ENCODE peak calls at places on chromosomes 11 and 22, in six cellular contexts. L is GM23248, Q is HCT116, S is GM23338, H is MM.1S, U is SK-N-SH. E is an unnamed sample.

GRCh38 chr22:29146771-29147170 is 58.9 kb upstream of the EMID1 start:
- DNase-seq in L (no peak), Q (no peak), S (no peak), H (no peak), U (no peak), E (no peak)

GRCh38 chr11:110565344-110565684 is 135.6 kb downstream of the FDX1 start:
- DNase-seq in L (peak; percentile 42), Q (peak; percentile 16), S (peak; percentile 69), H (no peak), U (no peak), E (peak; percentile 48)

GRCh38 chr11:92225206-92225562 is 566 bp downstream of the FAT3 start:
- DNase-seq in L (no peak), Q (no peak), S (peak; percentile 52), H (no peak), U (no peak), E (peak; percentile 7)

GRCh38 chr22:38413085-38414008 is 41.7 kb downstream of the KCNJ4 start:
- DNase-seq in L (peak; percentile 34), Q (no peak), S (no peak), H (no peak), U (no peak), E (no peak)

GRCh38 chr22:29813126-29813525 is 24.9 kb downstream of the ASCC2 start:
- DNase-seq in L (no peak), Q (no peak), S (no peak), H (no peak), U (no peak), E (no peak)

GRCh38 chr22:18032455-18033101 is 8.2 kb upstream of the MICAL3 start:
- DNase-seq in L (peak; percentile 95), Q (peak; percentile 60), S (no peak), H (no peak), U (no peak), E (peak; percentile 64)

GRCh38 chr11:122162095-122162494 is 46.1 kb upstream of the BLID start:
- DNase-seq in L (peak; percentile 64), Q (no peak), S (no peak), H (no peak), U (no peak), E (no peak)

GRCh38 chr22:24471570-24471969 is 23.6 kb upstream of the UPB1 start:
- DNase-seq in L (no peak), Q (no peak), S (no peak), H (no peak), U (no peak), E (no peak)

GRCh38 chr22:46586531-46587011 is 33.6 kb upstream of the GRAMD4 start:
- DNase-seq in L (no peak), Q (no peak), S (no peak), H (no peak), U (no peak), E (no peak)

GRCh38 chr11:2113776-2114175 is 25.4 kb downstream of the IGF2 start:
- DNase-seq in L (no peak), Q (no peak), S (no peak), H (no peak), U (no peak), E (no peak)

GRCh38 chr11:64759722-64760719 is at the start of gene PYGM:
- DNase-seq in L (no peak), Q (no peak), S (peak; percentile 86), H (no peak), U (peak; percentile 60), E (no peak)

GRCh38 chr11:19444231-19444630 is 203.5 kb upstream of the E2F8 start:
- DNase-seq in L (peak; percentile 31), Q (no peak), S (no peak), H (no peak), U (no peak), E (no peak)

GRCh38 chr11:114179234-114179941 is 116.8 kb upstream of the NNMT start:
- DNase-seq in L (no peak), Q (no peak), S (no peak), H (no peak), U (no peak), E (no peak)
- H3K4me3 ChIP-seq in L (no peak overlapping the region), Q (no peak overlapping the region), S (no peak overlapping the region), H (no peak overlapping the region), U (no peak overlapping the region), E (no peak overlapping the region)

DNA sequence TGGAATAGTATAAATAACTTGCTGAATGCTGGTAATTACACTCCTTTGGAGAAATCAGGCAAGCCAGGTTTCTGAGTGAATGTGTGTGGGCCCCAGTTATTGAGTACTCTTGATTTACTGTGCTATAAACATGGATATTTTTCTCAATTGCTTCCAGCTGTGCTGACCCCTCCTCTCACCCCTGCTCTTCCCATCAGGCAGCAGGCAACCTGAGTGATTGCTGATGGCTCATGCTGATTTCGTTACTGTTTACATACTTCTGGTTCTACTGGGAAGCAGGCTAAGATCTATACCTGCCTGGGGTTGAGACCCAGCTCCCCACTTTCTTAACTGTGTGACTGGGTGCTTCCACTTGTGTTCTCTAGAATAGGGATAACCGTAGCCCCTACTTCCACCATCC is 68.5 kb downstream of the DHCR7 start:
- DNase-seq in L (no peak), Q (no peak), S (no peak), H (no peak), U (no peak), E (no peak)
- H2AFZ ChIP-seq in L (no peak overlapping the region), Q (no peak overlapping the region), S (no peak overlapping the region), H (no peak overlapping the region), U (no peak overlapping the region), E (no peak overlapping the region)

DNA sequence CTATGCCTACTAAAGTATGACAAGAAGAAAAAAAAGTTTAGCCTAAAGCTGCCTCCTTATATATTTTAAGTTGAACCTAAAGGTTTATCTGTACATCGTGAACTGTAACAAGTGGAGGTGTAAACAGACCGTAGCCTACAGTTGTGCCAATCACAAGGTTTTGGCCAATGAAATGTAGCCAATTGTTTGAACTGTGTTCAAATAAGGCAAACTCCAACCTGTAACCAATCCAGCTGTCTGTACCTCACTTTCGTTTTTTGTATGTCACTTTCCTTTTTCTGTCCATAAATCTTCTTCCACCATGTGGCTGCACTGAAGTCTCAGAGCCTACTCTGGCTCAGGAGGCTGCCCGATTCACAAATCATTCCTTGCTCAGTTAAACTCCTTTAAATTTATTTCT is 6.8 kb upstream of the EI24 start:
- DNase-seq in L (no peak), Q (no peak), S (no peak), H (no peak), U (no peak), E (no peak)
- H3K9me2 ChIP-seq in L (no peaks in the 10 kb centered on the region), Q (no peaks in the 10 kb centered on the region), S (peaks cover 11% of the 10 kb centered on the region), H (no peaks in the 10 kb centered on the region), U (no peaks in the 10 kb centered on the region), E (no peaks in the 10 kb centered on the region)

GRCh38 chr11:18050853-18051252 is 4.8 kb upstream of the TPH1 start:
- DNase-seq in L (no peak), Q (no peak), S (no peak), H (no peak), U (no peak), E (no peak)

DNA sequence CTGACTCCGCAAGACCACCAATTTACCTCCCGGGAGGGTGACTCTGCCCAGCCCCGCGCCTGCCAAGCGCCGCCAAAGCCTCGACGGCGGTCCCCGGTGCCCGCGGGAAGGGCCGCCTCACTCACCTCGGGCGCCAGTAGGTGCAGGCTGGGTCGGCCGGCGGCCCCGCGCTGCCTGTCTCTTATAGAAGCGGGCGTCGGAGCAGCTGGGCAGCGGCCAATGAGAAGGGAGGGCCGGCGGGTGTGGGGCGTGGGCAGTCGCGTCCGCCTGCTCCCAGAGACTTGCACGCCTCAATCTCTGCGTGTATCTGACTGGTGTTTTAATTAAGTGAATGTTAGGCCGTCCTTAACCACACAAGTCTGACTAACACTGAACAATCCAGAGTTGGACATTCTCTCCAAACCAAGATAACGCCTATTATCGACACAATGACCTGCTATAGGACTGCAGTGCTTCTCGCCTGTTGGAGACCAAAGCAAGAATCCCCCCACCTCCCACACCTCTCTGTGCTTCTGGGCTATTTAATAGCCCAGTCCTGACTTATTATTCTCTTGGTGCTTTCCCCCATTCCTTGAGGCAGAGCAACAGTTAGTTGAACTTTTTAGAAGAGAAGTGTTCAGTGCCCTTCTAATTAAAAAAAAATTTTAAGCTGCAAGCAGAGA is at the start of gene TPH1:
- DNase-seq in L (peak; percentile 38), Q (no peak), S (peak; percentile 80), H (no peak), U (peak; percentile 84), E (peak; percentile 16)
- H3K4me3 ChIP-seq in L (no peak within 1 kb of the TSS), Q (no peak within 1 kb of the TSS), S (peak within 1 kb of the TSS; percentile 55), H (no peak within 1 kb of the TSS), U (peak within 1 kb of the TSS; percentile 27), E (no peak within 1 kb of the TSS)

GRCh38 chr11:38814670-38815069 is 2216.6 kb upstream of the RAG2 start:
- DNase-seq in L (no peak), Q (no peak), S (no peak), H (no peak), U (no peak), E (no peak)
- H2AFZ ChIP-seq in L (no peak overlapping the region), Q (no peak overlapping the region), S (no peak overlapping the region), H (no peak overlapping the region), U (peak overlapping the region; percentile 71), E (peak overlapping the region; percentile 12)

DNA sequence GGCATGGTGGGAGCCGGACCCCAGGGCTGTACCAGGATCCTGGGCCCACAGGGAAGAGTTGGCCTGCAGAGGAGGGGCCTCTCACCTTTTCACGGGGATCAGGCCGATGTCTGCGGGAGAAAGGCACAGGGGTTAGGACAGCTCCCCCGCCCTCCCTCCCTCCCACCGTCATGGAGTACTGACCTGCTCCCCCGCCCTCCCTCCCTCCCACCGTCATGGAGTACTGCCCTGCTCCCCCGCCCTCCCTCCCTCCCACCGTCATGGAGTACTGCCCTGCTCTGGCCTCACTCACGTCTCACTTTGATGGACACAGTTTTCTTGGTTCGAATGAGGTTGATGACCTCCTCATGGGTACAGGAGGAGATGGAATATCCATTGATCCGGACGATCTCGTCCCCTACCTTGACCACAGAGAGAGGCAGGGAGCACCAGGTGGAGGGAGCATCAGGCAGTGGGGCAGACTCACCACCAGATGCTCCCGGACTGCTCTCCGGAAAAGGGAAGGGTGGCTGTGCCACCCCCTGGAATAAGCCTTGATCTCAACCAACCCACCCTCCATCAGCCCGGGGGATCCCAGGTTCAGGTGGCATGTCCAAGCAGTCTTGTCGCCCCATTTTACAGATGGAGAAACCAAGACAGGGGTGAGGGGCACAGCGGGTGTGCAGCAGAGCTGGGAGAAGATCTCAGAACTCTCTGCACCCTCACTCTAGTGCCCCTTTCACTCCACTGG is 17.1 kb downstream of the USH1C start:
- DNase-seq in L (no peak), Q (no peak), S (peak; percentile 38), H (no peak), U (no peak), E (no peak)
- H3K9me2 ChIP-seq in L (no peaks in the 10 kb centered on the region), Q (no peaks in the 10 kb centered on the region), S (no peaks in the 10 kb centered on the region), H (no peaks in the 10 kb centered on the region), U (no peaks in the 10 kb centered on the region), E (no peaks in the 10 kb centered on the region)

GRCh38 chr11:6260207-6260726 is 629 bp downstream of the CCKBR start:
- DNase-seq in L (no peak), Q (no peak), S (no peak), H (no peak), U (no peak), E (no peak)
- H3K4me3 ChIP-seq in L (no peak overlapping the region), Q (no peak overlapping the region), S (peak overlapping the region; percentile 74), H (peak overlapping the region; percentile 59), U (no peak overlapping the region), E (no peak overlapping the region)

DNA sequence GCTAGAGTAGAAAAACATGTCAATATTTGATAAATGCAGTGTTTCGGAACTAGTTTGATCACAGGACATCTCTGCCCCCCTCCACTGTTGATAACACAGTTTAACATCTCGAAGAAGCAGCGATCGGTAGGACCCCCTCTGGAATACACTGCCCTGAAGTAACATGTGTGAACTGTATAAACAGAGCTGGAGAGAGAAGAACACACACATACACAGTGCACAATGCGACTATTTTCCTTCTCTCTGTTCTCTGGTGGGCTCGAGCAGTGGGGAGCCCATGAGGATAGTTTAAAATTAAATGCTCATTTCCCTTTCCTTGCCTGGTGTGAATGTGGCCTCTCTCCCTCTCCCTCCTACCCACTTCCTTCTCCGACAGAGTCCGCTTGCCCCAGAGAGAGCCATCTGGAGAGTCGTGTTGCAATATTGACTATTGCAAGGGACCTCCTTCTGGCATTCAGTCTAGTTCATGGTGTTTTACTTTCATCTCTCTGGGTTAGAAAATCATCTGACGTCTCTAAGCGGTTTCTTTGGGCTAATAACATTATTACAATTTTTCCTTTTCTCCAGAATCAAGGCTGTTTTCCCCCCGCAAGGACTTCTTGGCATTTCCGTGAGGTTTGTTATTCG is 51.6 kb upstream of the BARX2 start:
- DNase-seq in L (peak; percentile 61), Q (no peak), S (no peak), H (no peak), U (no peak), E (no peak)
- H2AFZ ChIP-seq in L (peak overlapping the region; percentile 73), Q (no peak overlapping the region), S (peak overlapping the region; percentile 89), H (no peak overlapping the region), U (no peak overlapping the region), E (peak overlapping the region; percentile 42)